ENCODE peak calls at places on chromosomes 4 and X, in five cellular contexts. D is posterior vena cava; O is activated naive CD4-positive, alpha-beta T cell; T is GM23248; E is NCI-H2171 treated with DMSO at 0.1 percent for 48 hours. U is an unnamed sample.

GRCh38 chr4:52853351-52853750 is 8.8 kb upstream of the RASL11B start:
- DNase-seq in D (no peak), T (peak; percentile 70), O (no peak), E (no peak), U (no peak)

GRCh38 chr4:7183161-7183560 is 9.2 kb upstream of the SORCS2 start:
- DNase-seq in D (no peak), O (no peak), T (peak; percentile 45), E (no peak), U (no peak)

GRCh38 chrX:44974462-44974861 is 101.5 kb downstream of the KDM6A start:
- DNase-seq in T (peak; percentile 48), E (no peak), D (no peak), O (no peak), U (no peak)

GRCh38 chrX:78643106-78643505 is 16.0 kb downstream of the RTL3 start:
- DNase-seq in E (no peak), O (no peak), T (no peak), D (no peak), U (no peak)

GRCh38 chr4:187321741-187322140 is 598.1 kb upstream of the FAT1 start:
- DNase-seq in E (no peak), O (no peak), T (no peak), D (no peak), U (no peak)

GRCh38 chr4:110165382-110166285 is 32.8 kb downstream of the ELOVL6 start:
- DNase-seq in D (no peak), O (peak; percentile 2), E (no peak), T (peak; percentile 89), U (no peak)

GRCh38 chr4:110632506-110633357 is 9.9 kb upstream of the PITX2 start:
- DNase-seq in T (no peak), D (no peak), O (no peak), E (no peak), U (no peak)

GRCh38 chr4:56698329-56698728 is 17.2 kb upstream of the HOPX start:
- DNase-seq in T (peak; percentile 7), D (no peak), E (no peak), O (no peak), U (no peak)

U was measured in glutamatergic neuron.